ENCODE peak calls at places on chromosomes 11 and 22, in seven cellular contexts. C, O, U, X, T, Q and F are unnamed samples.

GRCh38 chr11:61795459-61795858 is 2.7 kb downstream of the FEN1 start:
- DNase-seq in C (no peak), O (no peak), U (no peak), X (no peak), T (no peak), Q (no peak), F (no peak)

GRCh38 chr11:45028921-45029680 is 78.4 kb upstream of the TP53I11 start:
- DNase-seq in C (no peak), O (no peak), U (no peak), X (no peak), T (no peak), Q (no peak), F (no peak)

GRCh38 chr11:57305523-57305922 is 19.2 kb downstream of the TNKS1BP1 start:
- DNase-seq in C (no peak), O (no peak), U (no peak), X (no peak), T (no peak), Q (no peak), F (no peak)

GRCh38 chr11:128830836-128831780 is 36.0 kb downstream of the KCNJ1 start:
- DNase-seq in C (peak; percentile 88), O (peak; percentile 76), U (peak; percentile 62), X (peak; percentile 74), T (peak; percentile 81), Q (peak; percentile 84), F (peak; percentile 68)

GRCh38 chr11:81644239-81644840 is 1089.3 kb downstream of the FAM181B start:
- DNase-seq in C (no peak), O (peak; percentile 28), U (peak; percentile 25), X (no peak), T (no peak), Q (peak; percentile 23), F (no peak)

GRCh38 chr22:36921309-36922096 is 8.1 kb downstream of the CSF2RB start:
- DNase-seq in C (no peak), O (no peak), U (no peak), X (no peak), T (no peak), Q (no peak), F (no peak)

GRCh38 chr22:20422965-20423635 is 14.5 kb downstream of the SCARF2 start:
- DNase-seq in C (no peak), O (no peak), U (no peak), X (no peak), T (no peak), Q (no peak), F (no peak)

GRCh38 chr11:110524227-110524626 is 94.5 kb downstream of the FDX1 start:
- DNase-seq in C (no peak), O (no peak), U (no peak), X (no peak), T (no peak), Q (peak; percentile 99), F (no peak)

GRCh38 chr11:119356349-119357031 is 10.0 kb upstream of the MFRP start:
- DNase-seq in C (peak; percentile 61), O (no peak), U (peak; percentile 90), X (peak; percentile 71), T (peak; percentile 74), Q (peak; percentile 66), F (peak; percentile 30)

GRCh38 chr11:107545101-107545514 is 20.4 kb downstream of the ALKBH8 start:
- DNase-seq in C (no peak), O (no peak), U (no peak), X (no peak), T (no peak), Q (peak; percentile 63), F (no peak)

GRCh38 chr11:69481393-69481844 is at the start of gene LINC01488:
- DNase-seq in C (no peak), O (no peak), U (no peak), X (no peak), T (no peak), Q (no peak), F (no peak)

GRCh38 chr11:95641506-95641905 is 148.1 kb downstream of the FAM76B start:
- DNase-seq in C (no peak), O (no peak), U (no peak), X (no peak), T (peak; percentile 67), Q (no peak), F (no peak)

GRCh38 chr11:124811423-124812125 is 11.4 kb upstream of the MSANTD2 start:
- DNase-seq in C (no peak), O (no peak), U (no peak), X (no peak), T (no peak), Q (no peak), F (no peak)

GRCh38 chr22:16717699-16718558 is 107.3 kb downstream of the XKR3 start:
- DNase-seq in C (no peak), O (peak; percentile 10), U (peak; percentile 57), X (no peak), T (no peak), Q (no peak), F (no peak)

GRCh38 chr22:23542933-23543332 is 37.2 kb downstream of the IGLL1 start:
- DNase-seq in C (no peak), O (no peak), U (no peak), X (no peak), T (no peak), Q (peak; percentile 49), F (no peak)